ENCODE peak calls at places on chromosomes 11 and 22, in nine cellular contexts. F is tibial artery; G is heart right ventricle; W is CD4-positive, CD25-positive, alpha-beta regulatory T cell; K is naive thymus-derived CD4-positive, alpha-beta T cell; B is CD8-positive, alpha-beta memory T cell; Z is A549; L is left lung; D is stomach. V is an unnamed sample.

GRCh38 chr11:112697371-112697770 is 263.8 kb upstream of the NCAM1 start:
- DNase-seq in F (no peak), G (no peak), W (no peak), K (no peak), B (no peak), Z (no peak), L (peak; percentile 53), D (no peak), V (no peak)

GRCh38 chr11:111427471-111427912 is 48.4 kb upstream of the POU2AF1 start:
- DNase-seq in F (no peak), G (no peak), W (no peak), K (no peak), B (no peak), Z (no peak), L (no peak), D (no peak), V (no peak)

GRCh38 chr11:88849368-88849767 is 216.4 kb downstream of the GRM5 start:
- DNase-seq in F (no peak), G (no peak), W (no peak), K (no peak), B (no peak), Z (no peak), L (no peak), D (no peak), V (no peak)

GRCh38 chr11:69880041-69880802 is 61.0 kb upstream of the FGF3 start:
- DNase-seq in F (peak; percentile 45), G (no peak), W (no peak), K (no peak), B (no peak), Z (no peak), L (peak; percentile 49), D (no peak), V (no peak)

GRCh38 chr11:113647108-113647507 is 59.0 kb downstream of the TMPRSS5 start:
- DNase-seq in F (no peak), G (no peak), W (no peak), K (no peak), B (no peak), Z (no peak), L (no peak), D (no peak), V (no peak)

GRCh38 chr11:76218449-76219206 is 12.3 kb upstream of the WNT11 start:
- DNase-seq in F (no peak), G (no peak), W (no peak), K (no peak), B (no peak), Z (no peak), L (no peak), D (no peak), V (no peak)

GRCh38 chr11:66491315-66491935 is 11.2 kb downstream of the DPP3 start:
- DNase-seq in F (no peak), G (no peak), W (no peak), K (no peak), B (no peak), Z (no peak), L (no peak), D (no peak), V (no peak)

GRCh38 chr22:30541979-30542810 is 4.3 kb downstream of the SEC14L6 start:
- DNase-seq in F (no peak), G (no peak), W (no peak), K (no peak), B (no peak), Z (no peak), L (peak; percentile 81), D (peak; percentile 28), V (no peak)

GRCh38 chr11:119347242-119347641 is 737 bp upstream of the MFRP start:
- DNase-seq in F (no peak), G (no peak), W (no peak), K (no peak), B (no peak), Z (no peak), L (no peak), D (no peak), V (no peak)

DNA sequence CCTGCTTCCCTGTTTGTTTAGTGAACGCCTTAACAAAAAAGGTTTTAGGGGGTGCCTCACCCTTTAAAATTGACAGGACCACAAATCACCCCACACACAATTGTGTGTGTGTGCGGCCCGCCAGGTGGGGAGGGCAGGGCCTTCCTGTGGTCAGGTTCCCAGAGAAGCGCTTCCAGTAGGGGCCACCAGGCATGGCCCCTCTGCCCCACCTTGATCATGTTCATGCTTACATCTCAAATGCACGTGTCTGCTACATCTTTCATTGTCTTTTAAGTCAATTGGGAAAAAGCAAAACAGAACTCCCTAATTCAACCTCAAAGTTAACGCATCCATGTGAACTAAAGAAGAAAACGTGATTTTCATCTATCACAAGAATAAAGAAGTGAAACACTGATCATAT is 1335.3 kb downstream of the TBC1D22A start:
- DNase-seq in F (peak; percentile 11), G (no peak), W (no peak), K (no peak), B (no peak), Z (no peak), L (no peak), D (no peak), V (no peak)
- H3K9me3 ChIP-seq in F (no peaks in the 10 kb centered on the region), G (no peaks in the 10 kb centered on the region), W (no peaks in the 10 kb centered on the region), K (no peaks in the 10 kb centered on the region), B (no peaks in the 10 kb centered on the region), Z (no peaks in the 10 kb centered on the region), L (no peaks in the 10 kb centered on the region), D (no peaks in the 10 kb centered on the region), V (no peaks in the 10 kb centered on the region)

DNA sequence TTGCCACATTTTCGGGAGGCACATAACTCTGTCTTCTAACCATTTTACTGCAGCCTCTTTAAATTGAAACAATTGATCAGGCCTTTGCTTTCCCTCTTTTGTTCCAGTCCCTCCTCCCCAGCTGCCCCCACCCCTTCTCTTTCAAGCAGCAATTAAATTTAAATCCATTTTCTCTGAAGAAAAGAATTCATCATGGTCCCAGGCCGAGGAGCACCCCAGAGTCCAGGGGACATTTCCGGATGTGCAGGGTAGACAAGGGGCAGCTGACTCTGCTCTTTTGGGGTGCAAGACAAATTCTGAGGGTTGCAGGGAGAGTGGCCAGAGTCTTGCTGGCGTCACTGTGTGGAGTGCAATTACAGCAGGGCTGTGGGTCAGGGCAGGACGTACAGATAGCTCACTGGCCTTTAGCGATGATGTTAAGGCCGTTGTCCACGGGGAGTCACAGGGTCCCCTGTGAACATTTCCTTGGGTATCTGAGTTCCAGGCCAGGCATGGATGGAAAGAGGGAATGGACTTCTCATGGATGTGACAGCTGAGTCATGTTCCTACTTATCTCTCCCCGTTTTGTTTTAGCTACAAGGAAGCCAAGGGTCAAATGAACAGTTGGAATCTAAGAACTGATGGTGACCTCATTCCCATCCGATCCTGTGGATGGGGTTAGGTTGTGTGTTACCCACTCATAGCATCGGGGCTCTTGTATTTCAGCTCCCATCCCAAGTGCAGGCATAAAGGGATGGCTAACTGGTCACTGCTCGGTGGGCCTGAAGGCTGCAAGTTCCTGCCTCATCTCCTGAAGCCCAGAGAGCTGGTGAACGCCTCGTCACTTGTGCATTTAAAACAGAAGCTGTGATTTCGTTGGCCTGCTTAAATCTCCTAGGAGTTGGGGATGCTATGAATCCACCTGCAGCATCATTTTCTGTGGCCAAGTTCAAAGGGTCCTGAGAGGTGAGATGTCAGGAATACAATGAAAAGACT is 476.7 kb downstream of the TBC1D22A start:
- DNase-seq in F (no peak), G (no peak), W (no peak), K (no peak), B (no peak), Z (no peak), L (no peak), D (no peak), V (no peak)
- H3K9me3 ChIP-seq in F (no peaks in the 10 kb centered on the region), G (no peaks in the 10 kb centered on the region), W (peaks cover 4% of the 10 kb centered on the region), K (no peaks in the 10 kb centered on the region), B (no peaks in the 10 kb centered on the region), Z (peaks cover 6% of the 10 kb centered on the region), L (no peaks in the 10 kb centered on the region), D (no peaks in the 10 kb centered on the region), V (no peaks in the 10 kb centered on the region)

GRCh38 chr22:19789406-19789805 is 28.8 kb downstream of the TBX1 start:
- DNase-seq in F (no peak), G (peak; percentile 10), W (no peak), K (no peak), B (no peak), Z (no peak), L (peak; percentile 56), D (no peak), V (no peak)
- H3K9me3 ChIP-seq in F (peaks cover 6% of the 10 kb centered on the region), G (no peaks in the 10 kb centered on the region), W (peaks cover 6% of the 10 kb centered on the region), K (peaks cover 4% of the 10 kb centered on the region), B (no peaks in the 10 kb centered on the region), Z (no peaks in the 10 kb centered on the region), L (no peaks in the 10 kb centered on the region), D (no peaks in the 10 kb centered on the region), V (no peaks in the 10 kb centered on the region)

GRCh38 chr22:47295982-47296381 is 533.5 kb downstream of the TBC1D22A start:
- DNase-seq in F (no peak), G (no peak), W (no peak), K (no peak), B (no peak), Z (no peak), L (no peak), D (peak; percentile 24), V (no peak)
- H3K9me3 ChIP-seq in F (no peaks in the 10 kb centered on the region), G (no peaks in the 10 kb centered on the region), W (no peaks in the 10 kb centered on the region), K (no peaks in the 10 kb centered on the region), B (no peaks in the 10 kb centered on the region), Z (no peaks in the 10 kb centered on the region), L (no peaks in the 10 kb centered on the region), D (no peaks in the 10 kb centered on the region), V (no peaks in the 10 kb centered on the region)

GRCh38 chr11:62810748-62811147 is 5.5 kb upstream of the NXF1 start:
- DNase-seq in F (no peak), G (no peak), W (no peak), K (no peak), B (no peak), Z (no peak), L (no peak), D (no peak), V (no peak)

GRCh38 chr11:62811659-62812058 is 6.4 kb upstream of the NXF1 start:
- DNase-seq in F (no peak), G (no peak), W (no peak), K (no peak), B (no peak), Z (no peak), L (no peak), D (no peak), V (no peak)

GRCh38 chr11:62816567-62816966 is 11.3 kb upstream of the NXF1 start:
- DNase-seq in F (no peak), G (no peak), W (no peak), K (no peak), B (no peak), Z (no peak), L (no peak), D (no peak), V (no peak)
- H3K9me3 ChIP-seq in F (no peaks in the 10 kb centered on the region), G (no peaks in the 10 kb centered on the region), W (no peaks in the 10 kb centered on the region), K (no peaks in the 10 kb centered on the region), B (no peaks in the 10 kb centered on the region), Z (no peaks in the 10 kb centered on the region), L (no peaks in the 10 kb centered on the region), D (no peaks in the 10 kb centered on the region), V (no peaks in the 10 kb centered on the region)

GRCh38 chr22:49198705-49199084 is 629.0 kb downstream of the BRD1 start:
- DNase-seq in F (peak; percentile 47), G (no peak), W (no peak), K (no peak), B (no peak), Z (no peak), L (no peak), D (no peak), V (no peak)
- H3K9me3 ChIP-seq in F (no peaks in the 10 kb centered on the region), G (no peaks in the 10 kb centered on the region), W (no peaks in the 10 kb centered on the region), K (no peaks in the 10 kb centered on the region), B (no peaks in the 10 kb centered on the region), Z (no peaks in the 10 kb centered on the region), L (no peaks in the 10 kb centered on the region), D (no peaks in the 10 kb centered on the region), V (no peaks in the 10 kb centered on the region)

GRCh38 chr22:47193606-47194316 is 431.3 kb downstream of the TBC1D22A start:
- DNase-seq in F (peak; percentile 62), G (no peak), W (no peak), K (no peak), B (no peak), Z (no peak), L (no peak), D (peak; percentile 22), V (no peak)
- H3K9me3 ChIP-seq in F (no peaks in the 10 kb centered on the region), G (no peaks in the 10 kb centered on the region), W (no peaks in the 10 kb centered on the region), K (no peaks in the 10 kb centered on the region), B (no peaks in the 10 kb centered on the region), Z (no peaks in the 10 kb centered on the region), L (no peaks in the 10 kb centered on the region), D (no peaks in the 10 kb centered on the region), V (no peaks in the 10 kb centered on the region)

V was measured in T-helper 17 cell.